ENCODE peak calls at places on chromosome 1, in five cellular contexts. H is bronchial epithelial cell, Q is colonic mucosa, Z is hepatocyte, I is dorsolateral prefrontal cortex. E is an unnamed sample.

GRCh38 chr1:107867422-107867821 is 97.6 kb downstream of the VAV3 start:
- DNase-seq in Z (no peak), H (no peak), Q (no peak), I (no peak), E (no peak)

GRCh38 chr1:107535091-107535490 is 394.3 kb downstream of the NTNG1 start:
- DNase-seq in Q (peak), H (no peak), Z (no peak), I (no peak), E (no peak)

GRCh38 chr1:6599141-6599975 is 3.3 kb downstream of the KLHL21 start:
- DNase-seq in Z (no peak), I (no peak), H (peak), Q (no peak), E (no peak)

GRCh38 chr1:118185083-118185899 is at the start of gene SPAG17:
- DNase-seq in H (peak), I (peak), Q (peak), Z (peak), E (peak)

GRCh38 chr1:116717318-116717717 is 36.9 kb upstream of the CD2 start:
- DNase-seq in Q (no peak), I (no peak), H (no peak), Z (no peak), E (no peak)

GRCh38 chr1:50978852-50979781 is 9.1 kb downstream of the CDKN2C start:
- DNase-seq in Q (peak), Z (no peak), H (no peak), I (no peak), E (peak)

GRCh38 chr1:190560161-190560681 is 82.6 kb upstream of the BRINP3 start:
- DNase-seq in Z (no peak), I (no peak), Q (no peak), H (no peak), E (no peak)

GRCh38 chr1:68229927-68230812 is 2.2 kb downstream of the WLS start:
- DNase-seq in I (no peak), H (no peak), Z (peak), Q (peak), E (peak)

GRCh38 chr1:235735630-235736029 is 86.0 kb upstream of the GNG4 start:
- DNase-seq in Z (no peak), I (no peak), Q (no peak), H (peak), E (no peak)

GRCh38 chr1:169484107-169484506 is 1.6 kb downstream of the SLC19A2 start:
- DNase-seq in H (peak), Z (no peak), I (no peak), Q (no peak), E (no peak)

GRCh38 chr1:67274623-67275325 is 32.9 kb upstream of the IL12RB2 start:
- DNase-seq in Z (no peak), I (no peak), H (no peak), Q (no peak), E (no peak)

GRCh38 chr1:38502772-38503171 is 356.8 kb downstream of the RRAGC start:
- DNase-seq in Q (no peak), Z (no peak), H (no peak), I (no peak), E (no peak)
- TF ChIP-seq CTCF in Q (no peak), Z (no peak), H (no peak), I (no peak), E (no peak)

DNA sequence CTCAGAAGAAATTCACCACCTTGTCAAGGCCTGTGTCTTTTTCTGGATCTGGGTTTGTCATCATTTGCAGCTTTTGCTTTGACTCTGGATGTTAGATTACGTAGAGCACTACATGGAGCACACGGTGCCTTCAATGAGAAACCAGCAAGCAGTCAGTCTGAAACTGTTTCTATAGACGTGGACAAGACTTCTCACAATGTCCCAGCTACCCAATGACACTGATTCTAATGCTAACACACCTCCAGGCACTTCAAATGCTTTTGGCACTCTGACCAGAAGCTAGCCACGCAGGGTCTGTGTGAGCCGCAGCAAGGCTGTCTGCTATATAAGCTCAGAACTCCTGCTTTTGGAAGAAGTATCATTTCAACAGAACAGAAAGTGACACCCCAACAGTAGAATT is 38.2 kb downstream of the ITPKB start:
- DNase-seq in Z (no peak), I (no peak), Q (no peak), H (no peak), E (no peak)
- H3K4me3 ChIP-seq in Z (no peak), I (no peak), Q (no peak), H (no peak), E (no peak)

DNA sequence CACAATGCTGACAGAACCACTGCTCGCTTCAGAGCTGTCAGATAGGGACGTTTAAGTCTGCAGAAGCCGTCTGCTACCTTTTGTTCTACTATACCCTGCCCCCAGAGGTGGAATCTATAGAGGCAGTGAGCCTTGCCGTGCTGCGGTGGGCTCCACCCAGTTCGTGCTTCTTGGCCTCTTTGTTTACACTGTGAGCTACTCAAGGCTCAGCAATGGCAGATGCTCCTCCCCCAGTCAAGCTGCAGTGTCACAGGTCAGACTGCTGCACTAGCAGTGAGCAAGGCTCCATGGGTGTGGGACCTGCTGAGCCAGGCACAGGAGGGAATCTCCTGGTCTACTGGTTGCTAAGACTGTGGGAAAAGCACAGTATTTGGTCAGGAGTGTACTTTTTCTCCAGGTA is 47.1 kb downstream of the LEPR start:
- DNase-seq in Q (peak), Z (peak), I (no peak), H (peak), E (no peak)
- TF ChIP-seq CTCF in Q (no peak), Z (no peak), I (no peak), H (peak), E (no peak)

GRCh38 chr1:147470079-147470478 is 71.2 kb upstream of the BCL9 start:
- DNase-seq in H (no peak), Q (no peak), I (no peak), Z (no peak), E (no peak)

GRCh38 chr1:147475488-147475887 is 65.8 kb upstream of the BCL9 start:
- DNase-seq in H (peak), Z (no peak), I (no peak), Q (no peak), E (no peak)

GRCh38 chr1:147472489-147472888 is 68.8 kb upstream of the BCL9 start:
- DNase-seq in Z (no peak), H (no peak), Q (no peak), I (no peak), E (no peak)

GRCh38 chr1:147472953-147473734 is 68.2 kb upstream of the BCL9 start:
- DNase-seq in I (no peak), H (no peak), Z (no peak), Q (no peak), E (peak)

DNA sequence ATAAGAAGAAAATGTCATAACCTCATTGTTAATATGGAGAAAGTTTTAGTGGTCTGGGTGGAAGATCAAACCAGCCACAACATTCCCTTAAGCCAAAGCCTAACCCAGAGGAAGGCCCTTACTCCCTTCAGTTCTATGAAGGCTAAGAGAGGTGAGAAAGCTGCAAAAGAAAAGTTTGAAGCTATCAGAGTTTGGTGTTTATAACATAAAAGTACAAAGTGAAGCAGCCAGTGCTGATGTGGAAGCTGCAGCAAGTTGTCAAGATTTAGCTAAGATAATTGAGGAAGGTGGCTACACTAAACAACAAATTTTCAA is 67.6 kb upstream of the BCL9 start:
- DNase-seq in Z (no peak), I (no peak), H (no peak), Q (no peak), E (no peak)
- H3K4me3 ChIP-seq in Z (no peak), I (no peak), H (no peak), Q (no peak), E (no peak)

GRCh38 chr1:183318433-183318832 is 99.7 kb downstream of the NMNAT2 start:
- DNase-seq in H (peak), I (no peak), Q (peak), Z (peak), E (peak)
- TF ChIP-seq CTCF in H (peak), I (no peak), Q (no peak), Z (peak), E (peak)

GRCh38 chr1:244409648-244410164 is 42.0 kb downstream of the ADSS2 start:
- DNase-seq in H (no peak), Q (no peak), I (no peak), Z (no peak), E (no peak)
- H3K4me3 ChIP-seq in H (no peak), Q (no peak), I (no peak), Z (no peak), E (no peak)

GRCh38 chr1:167136191-167136614 is 42.3 kb downstream of the STYXL2 start:
- DNase-seq in H (peak), I (no peak), Q (peak), Z (peak), E (no peak)
- TF ChIP-seq CTCF in H (no peak), I (no peak), Q (no peak), Z (no peak), E (no peak)

E was measured in fibroblast of the aortic adventitia.